ENCODE peak calls at places on chromosomes 3 and 15, in four cellular contexts. N is HCT116, W is HepG2, R is K562. K is an unnamed sample.
A peak's percentile ranks its signal among the peaks of the same experiment; 100 is the strongest.

GRCh38 chr15:60006203-60006782 is 2.2 kb downstream of the FOXB1 start:
- DNase-seq in N (no peak), W (no peak), R (peak; percentile 47), K (peak; percentile 40)

GRCh38 chr15:59406446-59406845 is 31.5 kb upstream of the FAM81A start:
- DNase-seq in N (no peak), W (no peak), R (no peak), K (no peak)

GRCh38 chr3:55662683-55663082 is 175.6 kb upstream of the WNT5A start:
- DNase-seq in N (no peak), W (no peak), R (no peak), K (no peak)

GRCh38 chr3:191648787-191649186 is 187.8 kb downstream of the PYDC2 start:
- DNase-seq in N (no peak), W (no peak), R (no peak), K (no peak)

GRCh38 chr3:152258448-152259302 is 10.1 kb upstream of the MBNL1 start:
- DNase-seq in N (peak; percentile 80), W (peak; percentile 94), R (peak; percentile 48), K (no peak)

GRCh38 chr15:71465109-71465508 is 345.2 kb upstream of the NR2E3 start:
- DNase-seq in N (no peak), W (no peak), R (no peak), K (no peak)

GRCh38 chr3:139108253-139108969 is 63.7 kb upstream of the PRR23C start:
- DNase-seq in N (no peak), W (no peak), R (no peak), K (no peak)

GRCh38 chr3:78670087-78670486 is 1097.7 kb downstream of the ROBO1 start:
- DNase-seq in N (no peak), W (no peak), R (no peak), K (no peak)

GRCh38 chr3:173825731-173826130 is 428.2 kb downstream of the NLGN1 start:
- DNase-seq in N (no peak), W (no peak), R (no peak), K (no peak)

GRCh38 chr3:155859859-155860258 is 5.6 kb upstream of the SLC33A1 start:
- DNase-seq in N (no peak), W (peak; percentile 44), R (peak; percentile 42), K (peak; percentile 36)

GRCh38 chr3:14415501-14415900 is 13.1 kb downstream of the SLC6A6 start:
- DNase-seq in N (no peak), W (no peak), R (no peak), K (no peak)

GRCh38 chr15:101181349-101181748 is 70.5 kb downstream of the CHSY1 start:
- DNase-seq in N (no peak), W (no peak), R (no peak), K (no peak)

GRCh38 chr3:128395500-128396125 is 71.1 kb downstream of the DNAJB8 start:
- DNase-seq in N (no peak), W (no peak), R (peak; percentile 47), K (peak; percentile 72)

GRCh38 chr3:3686907-3687648 is 112.2 kb upstream of the LRRN1 start:
- DNase-seq in N (no peak), W (no peak), R (no peak), K (no peak)

GRCh38 chr3:33124638-33125037 is 10.8 kb downstream of the CRTAP start:
- DNase-seq in N (no peak), W (no peak), R (no peak), K (no peak)

GRCh38 chr15:58934521-58934920 is 1.0 kb upstream of the SLTM start:
- DNase-seq in N (peak; percentile 4), W (no peak), R (no peak), K (no peak)

GRCh38 chr3:22495241-22495640 is 707.9 kb upstream of the UBE2E2 start:
- DNase-seq in N (no peak), W (no peak), R (no peak), K (no peak)

GRCh38 chr15:79678032-79678701 is 218.6 kb downstream of the MTHFS start:
- DNase-seq in N (no peak), W (no peak), R (no peak), K (no peak)

GRCh38 chr3:11808231-11808630 is 38.5 kb downstream of the TAMM41 start:
- DNase-seq in N (no peak), W (no peak), R (no peak), K (no peak)

GRCh38 chr3:113231391-113231790 is 20.0 kb downstream of the BOC start:
- DNase-seq in N (no peak), W (no peak), R (no peak), K (no peak)

GRCh38 chr15:68228143-68228970 is 1.2 kb downstream of the CLN6 start:
- DNase-seq in N (no peak), W (no peak), R (peak; percentile 50), K (peak; percentile 43)

GRCh38 chr15:31304736-31305365 is 21.8 kb upstream of the KLF13 start:
- DNase-seq in N (no peak), W (no peak), R (no peak), K (peak; percentile 81)

GRCh38 chr3:61877359-61877770 is 316.0 kb downstream of the PTPRG start:
- DNase-seq in N (peak; percentile 23), W (peak; percentile 25), R (no peak), K (no peak)

GRCh38 chr3:127805026-127805753 is 17.1 kb downstream of the MGLL start:
- DNase-seq in N (no peak), W (no peak), R (no peak), K (no peak)

GRCh38 chr15:70932397-70932796 is 39.8 kb downstream of the LRRC49 start:
- DNase-seq in N (no peak), W (no peak), R (no peak), K (no peak)

GRCh38 chr3:13497386-13497785 is 17.3 kb downstream of the HDAC11 start:
- DNase-seq in N (no peak), W (no peak), R (no peak), K (no peak)

GRCh38 chr3:123636431-123636841 is 51.6 kb upstream of the HACD2 start:
- DNase-seq in N (no peak), W (no peak), R (peak; percentile 82), K (no peak)

GRCh38 chr15:37984368-37984767 is 49.9 kb downstream of the TMCO5A start:
- DNase-seq in N (no peak), W (no peak), R (no peak), K (no peak)

GRCh38 chr3:185153170-185153733 is 392 bp upstream of the C3orf70 start:
- DNase-seq in N (no peak), W (no peak), R (no peak), K (peak; percentile 73)

GRCh38 chr15:39890640-39891039 is 29.4 kb downstream of the GPR176 start:
- DNase-seq in N (no peak), W (no peak), R (no peak), K (no peak)

GRCh38 chr15:90360746-90361145 is 8.7 kb downstream of the ZNF774 start:
- DNase-seq in N (no peak), W (no peak), R (no peak), K (no peak)

GRCh38 chr3:113560845-113561623 is 28.7 kb downstream of the SIDT1 start:
- DNase-seq in N (no peak), W (no peak), R (no peak), K (peak; percentile 39)

GRCh38 chr15:41930221-41930866 is 36.5 kb upstream of the SPTBN5 start:
- DNase-seq in N (peak; percentile 31), W (peak; percentile 15), R (no peak), K (peak; percentile 27)

GRCh38 chr3:156448300-156448699 is 106.6 kb downstream of the SSR3 start:
- DNase-seq in N (peak; percentile 46), W (peak; percentile 5), R (peak; percentile 51), K (no peak)

GRCh38 chr3:94066829-94067470 is 4.1 kb downstream of the NSUN3 start:
- DNase-seq in N (no peak), W (no peak), R (no peak), K (no peak)

GRCh38 chr3:64873400-64873799 is 185.6 kb upstream of the ADAMTS9 start:
- DNase-seq in N (no peak), W (no peak), R (peak; percentile 3), K (no peak)

GRCh38 chr3:64880926-64881325 is 193.1 kb upstream of the ADAMTS9 start:
- DNase-seq in N (no peak), W (no peak), R (no peak), K (no peak)

GRCh38 chr3:64872385-64872784 is 184.6 kb upstream of the ADAMTS9 start:
- DNase-seq in N (no peak), W (no peak), R (no peak), K (no peak)

GRCh38 chr3:64878372-64878771 is 190.6 kb upstream of the ADAMTS9 start:
- DNase-seq in N (no peak), W (no peak), R (no peak), K (no peak)
- TF ChIP-seq ELF1 in N (no peak), W (no peak), R (no peak), K (no peak)

GRCh38 chr3:38638354-38638753 is 11.1 kb downstream of the SCN5A start:
- DNase-seq in N (no peak), W (no peak), R (no peak), K (no peak)

GRCh38 chr3:38636464-38636863 is 13.0 kb downstream of the SCN5A start:
- DNase-seq in N (no peak), W (no peak), R (no peak), K (no peak)

GRCh38 chr3:38640661-38641441 is 8.6 kb downstream of the SCN5A start:
- DNase-seq in N (no peak), W (no peak), R (no peak), K (no peak)

GRCh38 chr3:38636881-38637280 is 12.6 kb downstream of the SCN5A start:
- DNase-seq in N (no peak), W (no peak), R (no peak), K (no peak)

DNA sequence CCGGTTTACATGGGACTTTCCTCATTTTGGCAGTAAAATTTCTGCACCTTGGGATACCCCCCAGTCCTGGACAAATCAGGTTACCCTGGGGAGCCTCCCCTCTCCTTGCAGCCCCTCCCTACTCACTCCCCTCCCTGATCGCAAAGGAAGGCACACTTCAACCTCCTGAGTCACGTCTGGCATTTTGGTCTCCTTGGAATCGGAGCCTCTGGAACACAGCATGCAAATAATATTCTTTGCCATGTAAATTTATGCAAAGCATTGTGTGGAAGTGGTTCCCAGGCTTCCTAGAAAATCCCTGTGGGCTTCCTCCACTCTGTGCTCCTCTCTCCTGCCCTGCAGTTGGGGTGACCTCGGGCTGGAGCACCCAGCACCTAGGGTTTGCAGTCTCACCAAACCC is 11.6 kb downstream of the SCN5A start:
- DNase-seq in N (no peak), W (no peak), R (no peak), K (no peak)
- TF ChIP-seq ELF1 in N (no peak), W (no peak), R (no peak), K (no peak)

DNA sequence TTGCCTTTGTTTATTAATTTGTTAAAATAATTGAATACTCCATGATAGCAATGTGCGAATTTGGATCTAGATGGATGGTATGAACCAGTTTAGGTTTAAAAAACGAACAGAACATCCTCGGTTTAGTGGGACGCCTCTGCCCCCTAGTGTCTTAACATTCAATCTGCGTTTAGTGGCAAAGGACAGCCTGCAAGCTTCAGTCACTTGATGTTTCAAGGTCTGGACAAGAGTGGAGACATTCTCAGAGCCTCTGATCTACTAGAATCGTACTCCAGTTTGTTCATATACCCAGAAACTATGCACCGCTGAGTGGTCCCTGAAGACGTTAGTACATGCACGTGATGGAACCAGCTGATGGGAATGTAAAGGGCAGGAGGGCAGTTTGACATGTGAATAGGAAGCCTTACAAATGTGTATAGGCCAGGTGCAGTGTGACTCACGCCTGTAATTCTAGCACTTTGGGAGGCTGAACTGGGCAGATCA is 17.8 kb upstream of the ATP13A4 start:
- DNase-seq in N (peak; percentile 65), W (peak; percentile 44), R (peak; percentile 74), K (peak; percentile 61)
- TF ChIP-seq ELF1 in N (no peak), W (no peak), R (no peak), K (no peak)

GRCh38 chr3:65828706-65829105 is 210.0 kb downstream of the MAGI1 start:
- DNase-seq in N (no peak), W (no peak), R (no peak), K (no peak)
- TF ChIP-seq ELF1 in N (no peak), W (no peak), R (no peak), K (no peak)